ENCODE peak calls at places on chromosome 10, in six cellular contexts. G is CD4-positive, CD25-positive, alpha-beta regulatory T cell; W is WERI-Rb-1; C is dorsolateral prefrontal cortex; V is tibial artery; R is neural progenitor cell. X is an unnamed sample.

GRCh38 chr10:86231796-86232560 is 134.6 kb downstream of the GRID1 start:
- DNase-seq in G (no peak), W (no peak), C (no peak), V (no peak), R (peak; percentile 16), X (no peak)

GRCh38 chr10:7179536-7179935 is 231.3 kb downstream of the SFMBT2 start:
- DNase-seq in G (no peak), W (no peak), C (no peak), V (no peak), R (no peak), X (no peak)

GRCh38 chr10:95289921-95290421 is 832 bp downstream of the PDLIM1 start:
- DNase-seq in G (no peak), W (no peak), C (no peak), V (no peak), R (no peak), X (no peak)

GRCh38 chr10:17835688-17836087 is 26.5 kb downstream of the MRC1 start:
- DNase-seq in G (no peak), W (no peak), C (no peak), V (no peak), R (peak; percentile 2), X (no peak)

GRCh38 chr10:6173203-6173602 is 29.5 kb upstream of the PFKFB3 start:
- DNase-seq in G (peak; percentile 93), W (peak; percentile 27), C (no peak), V (no peak), R (peak; percentile 56), X (no peak)

GRCh38 chr10:78441704-78442103 is 408.0 kb downstream of the RPS24 start:
- DNase-seq in G (no peak), W (no peak), C (no peak), V (no peak), R (no peak), X (no peak)

GRCh38 chr10:4127518-4128315 is 342.7 kb upstream of the KLF6 start:
- DNase-seq in G (peak; percentile 75), W (no peak), C (no peak), V (no peak), R (no peak), X (peak; percentile 79)

GRCh38 chr10:101723176-101723575 is 28.2 kb upstream of the FBXW4 start:
- DNase-seq in G (no peak), W (no peak), C (no peak), V (no peak), R (no peak), X (no peak)

GRCh38 chr10:95406651-95407280 is 116.0 kb upstream of the PDLIM1 start:
- DNase-seq in G (no peak), W (no peak), C (no peak), V (peak; percentile 86), R (no peak), X (peak; percentile 83)

GRCh38 chr10:84715911-84716310 is 387.5 kb downstream of the CCSER2 start:
- DNase-seq in G (peak; percentile 22), W (peak; percentile 74), C (no peak), V (no peak), R (peak; percentile 81), X (peak; percentile 9)

GRCh38 chr10:60406182-60406581 is 16.5 kb upstream of the ANK3 start:
- DNase-seq in G (no peak), W (no peak), C (no peak), V (no peak), R (no peak), X (no peak)

GRCh38 chr10:49115015-49115795 is at the start of gene VSTM4:
- DNase-seq in G (no peak), W (peak; percentile 30), C (peak; percentile 32), V (no peak), R (peak; percentile 82), X (no peak)

GRCh38 chr10:127278001-127278400 is 81.6 kb upstream of the INSYN2A start:
- DNase-seq in G (no peak), W (no peak), C (no peak), V (no peak), R (no peak), X (no peak)

GRCh38 chr10:34348917-34349509 is 466.1 kb downstream of the PARD3 start:
- DNase-seq in G (no peak), W (no peak), C (no peak), V (no peak), R (no peak), X (no peak)

GRCh38 chr10:82888809-82889455 is 1013.9 kb downstream of the NRG3 start:
- DNase-seq in G (no peak), W (no peak), C (no peak), V (no peak), R (peak; percentile 22), X (no peak)

GRCh38 chr10:12412671-12413368 is 63.5 kb downstream of the CAMK1D start:
- DNase-seq in G (peak; percentile 14), W (no peak), C (no peak), V (peak; percentile 3), R (no peak), X (no peak)

GRCh38 chr10:3195706-3196105 is 23.1 kb upstream of the PITRM1 start:
- DNase-seq in G (no peak), W (no peak), C (no peak), V (no peak), R (no peak), X (no peak)

GRCh38 chr10:108911814-108912541 is 1011.3 kb downstream of the XPNPEP1 start:
- DNase-seq in G (no peak), W (peak; percentile 91), C (peak; percentile 23), V (no peak), R (peak; percentile 93), X (peak; percentile 21)
- H3K27ac ChIP-seq in G (no peak overlapping the region), W (no peak overlapping the region), C (no peak overlapping the region), V (no peak overlapping the region), R (no peak overlapping the region), X (no peak overlapping the region)

GRCh38 chr10:15626937-15627336 is 92.8 kb downstream of the ITGA8 start:
- DNase-seq in G (no peak), W (no peak), C (no peak), V (no peak), R (no peak), X (no peak)

GRCh38 chr10:15621116-15621515 is 98.6 kb downstream of the ITGA8 start:
- DNase-seq in G (no peak), W (no peak), C (no peak), V (no peak), R (no peak), X (no peak)

GRCh38 chr10:15627617-15628196 is 92.0 kb downstream of the ITGA8 start:
- DNase-seq in G (no peak), W (no peak), C (no peak), V (no peak), R (no peak), X (no peak)

GRCh38 chr10:15625261-15625660 is 94.5 kb downstream of the ITGA8 start:
- DNase-seq in G (no peak), W (no peak), C (no peak), V (no peak), R (no peak), X (no peak)

DNA sequence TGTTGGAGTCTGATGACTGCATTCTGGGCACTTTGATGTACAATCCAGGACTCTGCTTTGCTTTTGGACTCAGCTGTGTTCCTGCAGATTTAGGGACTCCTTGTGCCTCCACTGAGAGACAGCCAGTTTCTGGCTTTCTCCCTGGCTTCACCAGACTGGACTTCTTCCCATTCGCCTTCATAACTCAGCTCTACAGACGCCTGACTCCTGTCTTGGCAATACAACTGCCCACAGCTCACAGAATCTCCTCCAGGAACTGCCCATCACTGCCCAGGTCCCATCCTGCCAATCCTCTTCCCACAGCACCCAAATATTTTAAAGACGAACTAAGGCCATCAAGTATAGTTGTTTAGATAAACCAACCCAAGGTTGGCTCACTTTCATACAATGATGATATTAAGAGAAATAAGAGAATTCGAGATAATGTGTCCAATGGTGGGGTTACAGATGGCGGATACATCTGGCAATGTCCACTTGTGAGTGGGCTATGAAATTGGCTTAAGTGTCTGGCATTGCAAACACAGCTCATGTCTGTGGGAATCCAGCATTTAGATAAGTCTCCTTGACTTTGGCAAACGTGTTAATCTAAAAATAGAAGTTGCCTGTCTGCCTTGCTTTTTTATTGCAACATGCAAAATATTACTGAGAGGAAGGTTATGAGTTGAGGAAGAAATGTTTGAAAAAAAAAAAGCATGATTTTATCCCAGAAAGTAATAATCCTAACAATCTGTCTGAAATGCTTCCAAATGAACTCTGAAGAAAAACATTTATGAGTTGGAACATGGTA is 95.1 kb downstream of the ITGA8 start:
- DNase-seq in G (no peak), W (no peak), C (no peak), V (peak; percentile 40), R (no peak), X (no peak)
- H3K27ac ChIP-seq in G (no peak overlapping the region), W (no peak overlapping the region), C (peak overlapping the region; percentile 14), V (peak overlapping the region; percentile 79), R (no peak overlapping the region), X (no peak overlapping the region)

DNA sequence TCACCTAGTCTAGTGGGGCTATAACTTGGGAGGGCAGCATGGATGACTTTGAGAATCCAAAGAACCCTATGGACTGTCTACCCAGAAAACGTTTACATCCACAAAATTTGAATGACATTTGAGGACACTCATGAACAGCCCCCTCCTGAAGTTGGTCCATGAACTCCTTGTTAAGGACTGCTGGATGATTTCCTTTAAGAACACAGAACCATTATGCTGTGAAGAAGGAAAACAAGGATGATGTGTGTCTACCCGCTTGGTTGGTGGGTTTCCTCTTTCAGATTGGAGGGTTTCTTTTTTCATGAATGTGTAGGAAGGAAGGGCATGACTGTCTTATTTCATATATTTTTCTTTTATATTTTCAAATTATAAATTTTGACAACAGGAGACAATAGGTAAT is 58.3 kb downstream of the ARID5B start:
- DNase-seq in G (no peak), W (no peak), C (no peak), V (no peak), R (no peak), X (no peak)
- H3K27ac ChIP-seq in G (peak overlapping the region; percentile 45), W (no peak overlapping the region), C (no peak overlapping the region), V (peak overlapping the region; percentile 8), R (no peak overlapping the region), X (no peak overlapping the region)

DNA sequence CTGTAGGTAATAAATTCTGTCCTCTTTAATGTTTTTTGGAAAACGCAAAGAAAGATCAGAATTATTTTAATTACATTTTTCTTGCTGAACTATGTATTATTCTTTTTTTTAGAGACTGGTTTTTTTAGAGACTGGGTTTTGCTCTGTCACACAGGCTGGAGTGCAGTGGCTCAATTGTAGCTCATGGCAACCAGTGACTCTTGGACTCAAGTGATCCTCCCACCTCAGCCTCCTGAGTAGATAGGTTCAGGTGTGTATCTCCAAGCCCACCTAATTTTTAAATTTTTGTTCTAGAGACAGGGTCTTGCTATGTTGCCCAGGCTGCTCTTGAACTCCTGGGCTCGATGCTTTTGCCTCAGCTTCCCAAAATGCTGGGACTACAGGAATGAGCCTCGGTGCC is 5.3 kb upstream of the DENND10 start:
- DNase-seq in G (no peak), W (no peak), C (no peak), V (no peak), R (no peak), X (no peak)
- H3K27ac ChIP-seq in G (no peak overlapping the region), W (no peak overlapping the region), C (no peak overlapping the region), V (no peak overlapping the region), R (no peak overlapping the region), X (no peak overlapping the region)